ENCODE peak calls at places on chromosomes 16 and 17, in five cellular contexts. H is endothelial cell of umbilical vein, N is neural progenitor cell, C is colonic mucosa, I is heart right ventricle. U is an unnamed sample.
A peak's percentile ranks its signal among the peaks of the same experiment; 100 is the strongest.

GRCh38 chr17:49640556-49640955 is 37.3 kb downstream of the SPOP start:
- DNase-seq in H (no peak), N (no peak), C (no peak), I (no peak), U (no peak)

GRCh38 chr16:2039286-2040030 is 8.2 kb downstream of the NTHL1 start:
- DNase-seq in H (no peak), N (no peak), C (peak; percentile 79), I (peak; percentile 93), U (no peak)

GRCh38 chr17:74923538-74924249 is 379 bp upstream of the OTOP2 start:
- DNase-seq in H (peak; percentile 39), N (peak; percentile 76), C (peak; percentile 73), I (peak; percentile 54), U (peak; percentile 51)

GRCh38 chr17:36485027-36485426 is 1.5 kb upstream of the ZNHIT3 start:
- DNase-seq in H (no peak), N (no peak), C (no peak), I (no peak), U (no peak)

GRCh38 chr17:9371019-9371418 is 204.6 kb downstream of the STX8 start:
- DNase-seq in H (peak; percentile 78), N (no peak), C (no peak), I (peak; percentile 31), U (no peak)

GRCh38 chr17:75481194-75482059 is 25.0 kb downstream of the TMEM94 start:
- DNase-seq in H (no peak), N (peak; percentile 72), C (no peak), I (no peak), U (no peak)

GRCh38 chr17:28493467-28493866 is 12.7 kb upstream of the FOXN1 start:
- DNase-seq in H (no peak), N (no peak), C (no peak), I (no peak), U (no peak)

GRCh38 chr17:50471009-50471905 is 2.6 kb upstream of the CHAD start:
- DNase-seq in H (no peak), N (no peak), C (peak; percentile 20), I (no peak), U (no peak)

GRCh38 chr17:37100231-37100630 is 151.5 kb downstream of the AATF start:
- DNase-seq in H (no peak), N (no peak), C (no peak), I (no peak), U (no peak)

GRCh38 chr17:59892251-59892848 is 393 bp downstream of the TUBD1 start:
- DNase-seq in H (no peak), N (no peak), C (peak; percentile 31), I (no peak), U (no peak)

GRCh38 chr17:12510535-12510934 is 155.2 kb upstream of the MYOCD start:
- DNase-seq in H (no peak), N (no peak), C (no peak), I (no peak), U (no peak)

GRCh38 chr17:45440161-45440859 is 7.6 kb upstream of the ARHGAP27 start:
- DNase-seq in H (peak; percentile 55), N (no peak), C (no peak), I (no peak), U (no peak)

GRCh38 chr17:61454932-61455753 is 2.9 kb downstream of the TBX4 start:
- DNase-seq in H (no peak), N (peak; percentile 43), C (no peak), I (no peak), U (no peak)

DNA sequence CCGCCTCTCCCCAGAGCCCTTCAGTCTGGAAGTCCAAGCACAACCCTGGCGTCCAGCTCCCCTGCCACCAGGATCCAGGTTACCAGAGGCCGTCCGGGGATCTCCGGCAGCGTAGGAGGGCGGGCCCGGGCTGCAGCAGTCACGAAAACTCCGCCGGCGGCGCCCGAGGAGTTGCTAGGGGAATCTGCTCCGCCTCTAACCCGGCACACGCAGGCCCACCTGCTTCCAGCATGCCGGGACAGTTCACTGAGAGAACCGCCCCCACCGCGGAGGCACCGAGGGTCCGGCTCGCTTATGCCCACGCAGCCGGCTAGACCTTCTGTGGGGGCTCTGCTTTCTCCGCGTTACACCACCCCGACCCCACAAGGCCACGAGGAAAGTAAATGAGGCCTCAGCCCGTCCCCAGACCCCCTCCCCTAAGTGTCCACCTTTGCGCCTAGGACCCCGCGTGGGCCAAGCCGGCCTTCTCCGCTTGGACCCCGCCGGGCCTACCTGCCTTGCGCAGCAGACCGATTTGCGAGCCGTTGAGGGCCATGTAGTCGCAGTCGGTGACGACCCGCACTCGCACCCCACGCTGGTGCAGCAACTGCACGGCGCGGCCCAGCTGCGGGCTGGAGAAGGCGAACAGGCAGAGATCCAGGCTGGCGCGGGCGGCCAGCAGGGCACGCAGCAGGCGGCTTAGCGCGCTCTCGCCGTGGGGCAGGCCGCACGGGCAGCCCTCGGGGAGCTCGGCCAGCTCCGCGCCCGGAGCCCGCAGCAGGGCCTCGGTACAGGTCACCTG is 575 bp downstream of the PLD6 start:
- DNase-seq in H (peak; percentile 41), N (no peak), C (peak; percentile 68), I (peak; percentile 51), U (peak; percentile 68)
- H3K27me3 ChIP-seq in H (no peaks in the 10 kb centered on the region), N (no peaks in the 10 kb centered on the region), C (no peaks in the 10 kb centered on the region), I (no peaks in the 10 kb centered on the region), U (no peaks in the 10 kb centered on the region)

DNA sequence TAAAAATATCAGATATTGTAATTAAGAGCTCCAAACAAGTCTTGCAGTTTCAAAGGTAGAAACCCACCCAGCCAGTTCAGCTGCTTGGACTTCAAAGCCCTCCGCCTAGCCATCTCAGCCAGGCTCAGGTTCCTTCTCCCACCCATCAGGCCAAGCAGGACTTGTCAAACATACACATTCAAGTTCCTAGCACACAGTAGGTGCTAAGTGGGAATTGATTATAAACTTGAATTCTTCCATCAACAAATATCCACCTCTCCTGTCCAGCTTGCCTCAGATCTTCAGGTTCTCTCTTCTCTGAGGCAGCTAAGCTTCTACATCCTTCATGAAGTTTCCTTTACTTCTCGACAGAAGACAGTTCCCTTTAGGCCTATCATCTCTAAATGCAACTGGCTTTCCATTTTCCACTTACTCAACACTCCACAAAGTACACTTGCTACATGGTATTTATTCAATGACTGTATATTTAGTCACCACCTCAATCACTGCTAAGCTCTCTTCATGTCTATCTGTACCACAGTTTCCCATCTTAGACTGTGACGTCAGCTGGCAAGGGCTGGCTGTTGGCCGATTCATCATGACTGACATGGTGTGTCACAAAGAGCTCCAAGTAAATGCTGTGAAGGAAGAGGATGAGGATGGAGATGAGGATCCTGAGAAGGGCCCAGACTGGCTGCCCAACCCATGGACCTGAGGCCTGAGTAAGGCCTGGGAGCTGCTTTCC is 13.3 kb upstream of the COG7 start:
- DNase-seq in H (peak; percentile 45), N (no peak), C (no peak), I (no peak), U (no peak)
- H3K27ac ChIP-seq in H (no peak overlapping the region), N (no peak overlapping the region), C (no peak overlapping the region), I (no peak overlapping the region), U (no peak overlapping the region)

GRCh38 chr17:2049333-2050245 is 5.3 kb upstream of the HIC1 start:
- DNase-seq in H (peak; percentile 78), N (peak; percentile 95), C (peak; percentile 90), I (peak; percentile 89), U (peak; percentile 84)

GRCh38 chr17:2047590-2047989 is 5.8 kb downstream of the OVCA2 start:
- DNase-seq in H (no peak), N (no peak), C (no peak), I (no peak), U (no peak)

GRCh38 chr17:2050871-2051387 is 4.0 kb upstream of the HIC1 start:
- DNase-seq in H (no peak), N (peak; percentile 82), C (no peak), I (no peak), U (no peak)

GRCh38 chr17:2050246-2050866 is 4.5 kb upstream of the HIC1 start:
- DNase-seq in H (peak; percentile 41), N (peak; percentile 88), C (peak; percentile 66), I (no peak), U (peak; percentile 68)

DNA sequence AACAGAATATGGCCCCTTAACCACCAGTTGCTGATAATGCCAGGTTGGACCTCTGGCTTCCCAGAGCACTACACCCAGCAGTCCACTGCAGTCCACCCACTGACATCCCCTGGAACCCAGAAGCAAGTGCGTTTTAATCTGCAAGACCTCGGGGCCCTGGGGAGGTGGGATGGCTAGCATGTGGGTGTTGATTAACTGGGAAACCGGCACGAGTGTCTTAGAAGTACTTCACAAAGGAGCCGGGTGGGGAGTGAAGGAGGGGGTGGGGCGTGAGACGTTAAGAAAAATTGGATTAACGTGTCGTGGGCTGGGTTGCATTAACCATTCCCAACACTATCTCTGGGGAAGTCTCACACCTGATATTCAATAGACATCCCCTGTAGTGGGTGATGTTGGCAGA is 6.1 kb upstream of the HIC1 start:
- DNase-seq in H (no peak), N (no peak), C (no peak), I (no peak), U (no peak)
- H3K27me3 ChIP-seq in H (peaks cover 11% of the 10 kb centered on the region), N (peaks cover 73% of the 10 kb centered on the region), C (peaks cover 21% of the 10 kb centered on the region), I (peaks cover 5% of the 10 kb centered on the region), U (no peaks in the 10 kb centered on the region)

DNA sequence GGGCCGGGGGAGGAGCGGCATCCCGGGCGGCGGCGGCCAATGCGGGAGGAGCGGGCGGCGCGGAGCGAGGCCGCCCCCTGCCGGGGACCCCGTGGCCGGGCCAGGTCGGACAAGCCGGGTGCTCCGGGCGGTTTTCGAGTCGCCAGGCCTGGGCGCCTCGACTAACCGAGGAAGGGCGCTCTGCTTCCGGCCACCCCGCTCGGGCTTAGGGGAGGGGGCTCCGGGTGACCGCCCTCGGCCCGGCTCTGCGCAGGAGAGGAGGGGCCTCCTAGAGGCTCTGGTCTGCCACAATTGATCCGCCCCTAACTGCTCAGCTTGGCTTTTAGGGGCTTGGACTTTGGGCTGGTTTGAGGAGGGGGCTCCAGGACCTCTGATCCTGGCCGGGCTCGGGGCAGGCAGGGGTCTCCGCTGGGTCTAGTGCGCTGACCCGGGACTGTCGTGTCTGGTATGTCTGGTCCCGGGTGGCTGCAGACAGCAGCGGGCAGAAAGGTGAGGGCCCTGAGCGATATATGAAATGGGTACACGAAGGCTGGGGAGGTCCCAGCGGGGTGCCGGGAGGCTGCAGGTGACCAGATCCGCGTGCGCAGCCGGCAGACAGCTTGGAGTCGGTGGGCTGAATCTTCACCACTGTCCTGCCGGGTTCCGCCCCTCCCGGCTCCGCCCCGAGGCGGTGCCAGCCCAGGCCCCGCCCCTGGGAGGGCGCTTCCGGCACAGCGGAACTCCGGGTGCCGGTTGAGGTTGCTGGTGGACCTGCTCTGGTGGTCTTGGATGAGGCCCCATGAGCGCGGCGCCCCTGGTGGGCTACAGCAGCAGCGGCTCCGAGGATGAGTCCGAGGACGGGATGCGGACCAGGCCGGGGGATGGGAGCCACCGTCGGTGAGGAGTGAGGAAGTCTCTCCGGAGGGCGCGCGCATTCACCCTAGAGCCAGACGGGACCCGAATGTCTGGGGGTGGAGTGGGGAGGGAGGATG is at the start of gene USB1:
- DNase-seq in H (peak; percentile 74), N (peak; percentile 94), C (peak; percentile 89), I (peak; percentile 86), U (peak; percentile 82)
- H3K27ac ChIP-seq in H (peak within 1 kb of the TSS; percentile 19), N (no peak within 1 kb of the TSS), C (peak within 1 kb of the TSS; percentile 91), I (peak within 1 kb of the TSS; percentile 92), U (peak within 1 kb of the TSS; percentile 85)

DNA sequence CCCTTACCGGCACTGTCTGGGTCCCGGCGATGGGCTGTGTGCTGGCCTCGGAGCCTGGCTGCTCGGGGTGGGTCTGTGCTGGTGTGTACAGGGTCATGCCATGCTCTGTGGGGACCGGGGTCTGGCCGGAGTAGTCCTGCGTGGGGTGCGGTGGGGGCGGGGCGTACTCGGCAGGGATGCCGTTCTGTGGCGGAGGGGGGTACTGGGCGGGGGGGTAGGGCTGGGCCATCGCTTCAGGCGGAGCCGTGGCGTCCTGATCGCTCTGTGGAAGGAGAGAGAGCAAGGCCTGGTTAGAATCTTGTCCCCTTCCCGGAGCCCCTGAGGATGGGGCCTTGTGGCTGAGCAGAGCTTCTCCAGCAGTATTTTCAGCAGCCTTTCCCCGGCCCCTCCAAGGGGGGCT is 40.9 kb downstream of the ENGASE start:
- DNase-seq in H (no peak), N (no peak), C (no peak), I (no peak), U (no peak)
- H3K27me3 ChIP-seq in H (no peaks in the 10 kb centered on the region), N (no peaks in the 10 kb centered on the region), C (no peaks in the 10 kb centered on the region), I (peaks cover 45% of the 10 kb centered on the region), U (no peaks in the 10 kb centered on the region)

U was measured in CD4-positive, CD25-positive, alpha-beta regulatory T cell.